ENCODE peak calls at places on chromosomes 2 and 18, in nine cellular contexts. One of them, this sample, is unnamed.

GRCh38 chr18:76491436-76491800 is 3.6 kb downstream of the ZNF516 start:
- DNase-seq in left lung: peak; percentile 94
- DNase-seq in psoas muscle: peak; percentile 74
- DNase-seq in lower lobe of right lung: peak; percentile 86
- DNase-seq in ovary: peak; percentile 87
- DNase-seq in fibroblast of lung: peak; percentile 70
- DNase-seq in transverse colon: peak; percentile 85
- DNase-seq in right lobe of liver: peak; percentile 93
- DNase-seq in neuronal stem cell: peak; percentile 59
- DNase-seq in this sample: peak; percentile 57

GRCh38 chr2:104856086-104856972 is 2.4 kb downstream of the POU3F3 start:
- DNase-seq in left lung: peak; percentile 81
- DNase-seq in lower lobe of right lung: no peak
- DNase-seq in ovary: no peak
- DNase-seq in right lobe of liver: no peak
- DNase-seq in fibroblast of lung: peak; percentile 61
- DNase-seq in psoas muscle: no peak
- DNase-seq in transverse colon: no peak
- DNase-seq in neuronal stem cell: no peak
- DNase-seq in this sample: peak; percentile 49

GRCh38 chr18:7940379-7940778 is 373.3 kb downstream of the PTPRM start:
- DNase-seq in right lobe of liver: no peak
- DNase-seq in fibroblast of lung: no peak
- DNase-seq in ovary: no peak
- DNase-seq in lower lobe of right lung: no peak
- DNase-seq in neuronal stem cell: no peak
- DNase-seq in left lung: peak; percentile 42
- DNase-seq in transverse colon: no peak
- DNase-seq in psoas muscle: no peak
- DNase-seq in this sample: no peak

GRCh38 chr18:44900627-44901026 is 219.9 kb downstream of the SETBP1 start:
- DNase-seq in lower lobe of right lung: no peak
- DNase-seq in neuronal stem cell: no peak
- DNase-seq in transverse colon: no peak
- DNase-seq in psoas muscle: no peak
- DNase-seq in fibroblast of lung: no peak
- DNase-seq in left lung: no peak
- DNase-seq in right lobe of liver: no peak
- DNase-seq in ovary: no peak
- DNase-seq in this sample: no peak

GRCh38 chr2:27636766-27637165 is 7.9 kb downstream of the GPN1 start:
- DNase-seq in lower lobe of right lung: no peak
- DNase-seq in ovary: no peak
- DNase-seq in psoas muscle: no peak
- DNase-seq in neuronal stem cell: no peak
- DNase-seq in right lobe of liver: no peak
- DNase-seq in transverse colon: no peak
- DNase-seq in fibroblast of lung: no peak
- DNase-seq in left lung: no peak
- DNase-seq in this sample: no peak

GRCh38 chr2:230569298-230569697 is 143.3 kb upstream of the CAB39 start:
- DNase-seq in ovary: no peak
- DNase-seq in fibroblast of lung: no peak
- DNase-seq in neuronal stem cell: no peak
- DNase-seq in psoas muscle: no peak
- DNase-seq in left lung: no peak
- DNase-seq in right lobe of liver: no peak
- DNase-seq in lower lobe of right lung: no peak
- DNase-seq in transverse colon: no peak
- DNase-seq in this sample: no peak

GRCh38 chr2:191566347-191566746 is 111.6 kb upstream of the NABP1 start:
- DNase-seq in ovary: no peak
- DNase-seq in neuronal stem cell: peak; percentile 73
- DNase-seq in right lobe of liver: peak; percentile 47
- DNase-seq in lower lobe of right lung: peak; percentile 59
- DNase-seq in fibroblast of lung: peak; percentile 44
- DNase-seq in psoas muscle: peak; percentile 26
- DNase-seq in left lung: no peak
- DNase-seq in transverse colon: peak; percentile 73
- DNase-seq in this sample: peak; percentile 86

GRCh38 chr2:5391361-5391760 is 300.8 kb upstream of the SOX11 start:
- DNase-seq in transverse colon: no peak
- DNase-seq in fibroblast of lung: no peak
- DNase-seq in lower lobe of right lung: no peak
- DNase-seq in neuronal stem cell: no peak
- DNase-seq in left lung: no peak
- DNase-seq in right lobe of liver: no peak
- DNase-seq in psoas muscle: no peak
- DNase-seq in ovary: peak; percentile 46
- DNase-seq in this sample: no peak

GRCh38 chr2:12717191-12717987 is 653 bp downstream of the TRIB2 start:
- DNase-seq in psoas muscle: peak; percentile 52
- DNase-seq in left lung: peak; percentile 87
- DNase-seq in transverse colon: peak; percentile 54
- DNase-seq in ovary: peak; percentile 74
- DNase-seq in fibroblast of lung: peak; percentile 64
- DNase-seq in right lobe of liver: peak; percentile 77
- DNase-seq in lower lobe of right lung: peak; percentile 76
- DNase-seq in neuronal stem cell: peak; percentile 70
- DNase-seq in this sample: peak; percentile 38

GRCh38 chr18:46182633-46183401 is 78.6 kb downstream of the HAUS1 start:
- DNase-seq in right lobe of liver: no peak
- DNase-seq in left lung: no peak
- DNase-seq in transverse colon: no peak
- DNase-seq in ovary: no peak
- DNase-seq in fibroblast of lung: peak; percentile 52
- DNase-seq in neuronal stem cell: no peak
- DNase-seq in lower lobe of right lung: no peak
- DNase-seq in psoas muscle: no peak
- DNase-seq in this sample: no peak

DNA sequence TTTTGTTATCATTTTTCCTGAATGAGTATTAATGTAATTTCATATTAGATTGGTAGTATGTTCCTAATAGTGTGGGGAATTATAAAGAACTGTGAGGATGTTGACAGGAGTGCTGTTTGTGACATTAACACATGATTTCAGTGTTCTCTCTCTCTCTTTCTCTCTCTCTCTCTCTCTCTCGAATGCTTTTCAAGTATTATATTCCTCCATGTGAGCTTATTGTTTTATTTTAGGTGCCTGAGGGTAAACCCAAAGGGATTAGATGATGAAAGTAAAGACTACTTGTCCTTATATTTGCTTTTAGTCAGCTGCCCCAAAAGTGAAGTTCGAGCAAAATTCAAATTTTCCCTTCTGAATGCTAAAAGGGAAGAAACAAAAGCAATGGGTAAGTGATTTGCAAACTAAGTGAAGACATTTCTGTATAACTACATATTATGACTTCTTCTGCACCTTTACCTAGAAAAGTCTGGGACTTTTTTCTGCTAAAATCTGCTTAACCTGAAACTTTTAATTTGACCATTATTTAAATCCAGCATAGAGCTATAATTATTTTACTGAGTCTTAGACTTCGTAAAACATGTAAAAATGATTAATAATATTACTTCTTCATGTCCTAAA is 49.2 kb downstream of the SPOPL start:
- DNase-seq in transverse colon: no peak
- DNase-seq in fibroblast of lung: no peak
- DNase-seq in right lobe of liver: no peak
- DNase-seq in ovary: no peak
- DNase-seq in lower lobe of right lung: no peak
- DNase-seq in neuronal stem cell: no peak
- DNase-seq in left lung: no peak
- DNase-seq in psoas muscle: no peak
- DNase-seq in this sample: peak; percentile 37
- H3K4me1 ChIP-seq in transverse colon: no peaks in the 10 kb centered on the region
- H3K4me1 ChIP-seq in fibroblast of lung: no peaks in the 10 kb centered on the region
- H3K4me1 ChIP-seq in right lobe of liver: no peaks in the 10 kb centered on the region
- H3K4me1 ChIP-seq in ovary: no peaks in the 10 kb centered on the region
- H3K4me1 ChIP-seq in lower lobe of right lung: no peaks in the 10 kb centered on the region
- H3K4me1 ChIP-seq in neuronal stem cell: no peaks in the 10 kb centered on the region
- H3K4me1 ChIP-seq in left lung: no peaks in the 10 kb centered on the region
- H3K4me1 ChIP-seq in psoas muscle: peaks cover 9% of the 10 kb centered on the region
- H3K4me1 ChIP-seq in this sample: peaks cover 12% of the 10 kb centered on the region

GRCh38 chr2:16666453-16666801 is 793 bp upstream of the CYRIA start:
- DNase-seq in transverse colon: no peak
- DNase-seq in neuronal stem cell: no peak
- DNase-seq in ovary: no peak
- DNase-seq in psoas muscle: peak; percentile 34
- DNase-seq in fibroblast of lung: peak; percentile 78
- DNase-seq in right lobe of liver: no peak
- DNase-seq in left lung: no peak
- DNase-seq in lower lobe of right lung: no peak
- DNase-seq in this sample: no peak
- H3K4me3 ChIP-seq in transverse colon: no peak overlapping the region
- H3K4me3 ChIP-seq in neuronal stem cell: no peak overlapping the region
- H3K4me3 ChIP-seq in ovary: no peak overlapping the region
- H3K4me3 ChIP-seq in psoas muscle: peak overlapping the region; percentile 78
- H3K4me3 ChIP-seq in fibroblast of lung: peak overlapping the region; percentile 15
- H3K4me3 ChIP-seq in right lobe of liver: peak overlapping the region; percentile 54
- H3K4me3 ChIP-seq in left lung: no peak overlapping the region
- H3K4me3 ChIP-seq in lower lobe of right lung: peak overlapping the region; percentile 72
- H3K4me3 ChIP-seq in this sample: no peak overlapping the region

DNA sequence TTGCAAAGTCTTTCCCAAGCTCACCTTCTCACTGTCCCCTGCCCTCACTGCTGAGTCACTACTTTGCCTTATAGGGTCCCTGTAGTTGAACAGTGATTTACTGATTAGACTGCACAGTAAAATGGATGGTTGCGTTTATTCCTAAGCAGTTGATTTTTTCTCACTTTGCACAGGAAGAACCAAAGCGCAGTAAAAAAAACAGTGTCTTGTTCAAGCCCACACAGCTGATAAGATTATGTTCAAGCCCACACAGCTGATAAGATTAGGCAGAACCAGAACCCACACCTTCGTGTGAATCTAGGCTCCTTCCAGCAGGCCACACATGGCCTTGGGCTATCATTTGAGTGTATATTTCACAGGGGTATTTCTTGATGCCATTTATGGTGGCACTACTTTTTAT is 215.3 kb upstream of the COPS8 start:
- DNase-seq in lower lobe of right lung: no peak
- DNase-seq in right lobe of liver: no peak
- DNase-seq in transverse colon: no peak
- DNase-seq in fibroblast of lung: peak; percentile 27
- DNase-seq in ovary: no peak
- DNase-seq in neuronal stem cell: no peak
- DNase-seq in left lung: no peak
- DNase-seq in psoas muscle: no peak
- DNase-seq in this sample: no peak
- H3K4me1 ChIP-seq in lower lobe of right lung: peaks cover 30% of the 10 kb centered on the region
- H3K4me1 ChIP-seq in right lobe of liver: no peaks in the 10 kb centered on the region
- H3K4me1 ChIP-seq in transverse colon: no peaks in the 10 kb centered on the region
- H3K4me1 ChIP-seq in fibroblast of lung: no peaks in the 10 kb centered on the region
- H3K4me1 ChIP-seq in ovary: no peaks in the 10 kb centered on the region
- H3K4me1 ChIP-seq in neuronal stem cell: peaks cover 8% of the 10 kb centered on the region
- H3K4me1 ChIP-seq in left lung: no peaks in the 10 kb centered on the region
- H3K4me1 ChIP-seq in psoas muscle: peaks cover 8% of the 10 kb centered on the region
- H3K4me1 ChIP-seq in this sample: no peaks in the 10 kb centered on the region

GRCh38 chr18:10454800-10455550 is 540 bp downstream of the APCDD1 start:
- DNase-seq in lower lobe of right lung: peak; percentile 70
- DNase-seq in neuronal stem cell: peak; percentile 17
- DNase-seq in transverse colon: no peak
- DNase-seq in fibroblast of lung: no peak
- DNase-seq in right lobe of liver: peak; percentile 29
- DNase-seq in left lung: peak; percentile 84
- DNase-seq in psoas muscle: peak; percentile 28
- DNase-seq in ovary: peak; percentile 73
- DNase-seq in this sample: peak; percentile 26

GRCh38 chr18:10453261-10453884 is 1.1 kb upstream of the APCDD1 start:
- DNase-seq in lower lobe of right lung: no peak
- DNase-seq in fibroblast of lung: no peak
- DNase-seq in ovary: peak; percentile 59
- DNase-seq in psoas muscle: no peak
- DNase-seq in left lung: no peak
- DNase-seq in transverse colon: no peak
- DNase-seq in right lobe of liver: no peak
- DNase-seq in neuronal stem cell: no peak
- DNase-seq in this sample: no peak

GRCh38 chr18:10456718-10457499 is 2.5 kb downstream of the APCDD1 start:
- DNase-seq in ovary: no peak
- DNase-seq in psoas muscle: no peak
- DNase-seq in lower lobe of right lung: no peak
- DNase-seq in left lung: no peak
- DNase-seq in neuronal stem cell: no peak
- DNase-seq in fibroblast of lung: no peak
- DNase-seq in right lobe of liver: no peak
- DNase-seq in transverse colon: no peak
- DNase-seq in this sample: no peak

GRCh38 chr18:10455726-10456453 is 1.5 kb downstream of the APCDD1 start:
- DNase-seq in psoas muscle: no peak
- DNase-seq in right lobe of liver: no peak
- DNase-seq in lower lobe of right lung: no peak
- DNase-seq in left lung: no peak
- DNase-seq in fibroblast of lung: no peak
- DNase-seq in neuronal stem cell: no peak
- DNase-seq in transverse colon: no peak
- DNase-seq in ovary: no peak
- DNase-seq in this sample: no peak

DNA sequence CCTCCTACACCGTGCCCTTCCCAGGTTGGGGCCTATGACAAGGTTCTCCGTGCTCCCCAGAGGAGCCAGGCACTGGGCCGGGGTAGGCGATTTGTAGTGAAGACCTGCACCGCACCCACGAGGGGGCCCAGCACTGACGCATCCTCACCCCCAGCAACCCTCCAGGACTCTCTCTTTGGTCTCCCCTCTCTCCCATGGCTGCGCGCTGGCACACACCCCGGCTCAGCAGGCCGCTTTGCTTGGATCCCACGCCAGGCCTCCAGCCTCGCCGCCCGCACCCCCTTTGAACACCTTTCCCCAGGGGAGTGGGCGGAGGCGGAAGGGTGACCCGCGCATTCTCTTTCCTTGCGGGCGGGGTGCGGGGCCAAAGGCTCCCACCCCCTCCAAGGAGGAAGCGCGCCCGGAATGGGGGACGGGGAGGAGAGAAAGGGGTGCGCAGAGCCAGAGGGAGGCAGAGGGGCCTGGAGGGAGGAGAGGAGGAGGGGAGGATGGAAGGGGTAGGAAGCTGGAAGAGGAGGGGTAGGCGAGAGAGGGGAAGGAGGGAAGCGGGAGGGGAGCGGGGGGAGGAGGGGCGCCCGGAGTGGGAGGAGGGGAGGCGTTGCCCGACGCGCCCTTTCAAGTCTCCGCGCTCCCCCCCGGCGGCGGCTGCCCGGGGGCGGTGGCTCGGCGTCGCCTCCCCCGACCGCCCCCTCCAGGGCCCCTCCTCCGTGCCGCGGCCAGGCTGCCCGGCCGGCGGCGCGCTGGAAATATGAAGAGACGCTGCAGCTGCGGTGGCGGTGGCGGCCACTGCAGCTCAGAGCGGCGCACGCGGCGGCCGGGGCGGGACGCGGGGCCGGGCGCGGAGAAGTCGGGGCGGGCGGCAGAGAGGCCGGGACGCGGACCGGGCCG is at the start of gene APCDD1:
- DNase-seq in left lung: peak; percentile 87
- DNase-seq in psoas muscle: peak; percentile 77
- DNase-seq in transverse colon: peak; percentile 45
- DNase-seq in fibroblast of lung: peak; percentile 24
- DNase-seq in neuronal stem cell: peak; percentile 67
- DNase-seq in right lobe of liver: peak; percentile 37
- DNase-seq in ovary: peak; percentile 92
- DNase-seq in lower lobe of right lung: peak; percentile 80
- DNase-seq in this sample: peak; percentile 50
- H3K4me3 ChIP-seq in left lung: peak within 1 kb of the TSS; percentile 48
- H3K4me3 ChIP-seq in psoas muscle: peak within 1 kb of the TSS; percentile 68
- H3K4me3 ChIP-seq in transverse colon: peak within 1 kb of the TSS; percentile 49
- H3K4me3 ChIP-seq in fibroblast of lung: peak within 1 kb of the TSS; percentile 59
- H3K4me3 ChIP-seq in neuronal stem cell: peak within 1 kb of the TSS; percentile 51
- H3K4me3 ChIP-seq in right lobe of liver: peak within 1 kb of the TSS; percentile 43
- H3K4me3 ChIP-seq in ovary: peak within 1 kb of the TSS; percentile 71
- H3K4me3 ChIP-seq in lower lobe of right lung: peak within 1 kb of the TSS; percentile 75
- H3K4me3 ChIP-seq in this sample: peak within 1 kb of the TSS; percentile 28

GRCh38 chr2:46563110-46563731 is 83.9 kb downstream of the TMEM247 start:
- DNase-seq in ovary: no peak
- DNase-seq in lower lobe of right lung: no peak
- DNase-seq in left lung: no peak
- DNase-seq in psoas muscle: no peak
- DNase-seq in neuronal stem cell: no peak
- DNase-seq in transverse colon: no peak
- DNase-seq in right lobe of liver: no peak
- DNase-seq in fibroblast of lung: no peak
- DNase-seq in this sample: no peak
- H3K4me1 ChIP-seq in ovary: peaks cover 3% of the 10 kb centered on the region
- H3K4me1 ChIP-seq in lower lobe of right lung: peaks cover 32% of the 10 kb centered on the region
- H3K4me1 ChIP-seq in left lung: no peaks in the 10 kb centered on the region
- H3K4me1 ChIP-seq in psoas muscle: peaks cover 95% of the 10 kb centered on the region
- H3K4me1 ChIP-seq in neuronal stem cell: no peaks in the 10 kb centered on the region
- H3K4me1 ChIP-seq in transverse colon: peaks cover 48% of the 10 kb centered on the region
- H3K4me1 ChIP-seq in right lobe of liver: no peaks in the 10 kb centered on the region
- H3K4me1 ChIP-seq in fibroblast of lung: peaks cover under 1% of the 10 kb centered on the region
- H3K4me1 ChIP-seq in this sample: no peaks in the 10 kb centered on the region